ENCODE peak calls at places on chromosomes 13 and 19, in nine cellular contexts. I is thoracic aorta; R is adrenal gland; L is neuronal stem cell; S is colonic mucosa; T is mesendoderm; B is left ventricle myocardium inferior; E is CD8-positive, alpha-beta T cell; P is Peyer's patch. H is an unnamed sample.

GRCh38 chr19:46975918-46976782 is 43.5 kb upstream of the NPAS1 start:
- DNase-seq in S (peak; percentile 73), I (peak; percentile 91), T (peak; percentile 97), P (peak; percentile 66), R (peak; percentile 97), B (peak; percentile 96), E (no peak), L (peak; percentile 59), H (peak; percentile 68)

GRCh38 chr19:46502891-46503290 is 7.2 kb upstream of the PNMA8B start:
- DNase-seq in P (no peak), I (no peak), S (no peak), R (peak; percentile 60), T (no peak), E (no peak), L (no peak), B (no peak), H (no peak)

GRCh38 chr19:43078311-43078710 is 4.2 kb downstream of the PSG2 start:
- DNase-seq in S (no peak), L (no peak), B (no peak), P (no peak), I (no peak), E (no peak), R (no peak), T (no peak), H (no peak)

GRCh38 chr13:49097374-49097773 is 121.7 kb downstream of the FNDC3A start:
- DNase-seq in P (no peak), S (no peak), B (no peak), L (no peak), I (no peak), E (no peak), T (no peak), R (no peak), H (no peak)

GRCh38 chr13:114120486-114121430 is 11.7 kb downstream of the RASA3 start:
- DNase-seq in T (no peak), P (no peak), R (no peak), I (no peak), B (no peak), E (peak; percentile 10), L (no peak), S (no peak), H (no peak)

GRCh38 chr13:113621046-113621445 is 36.5 kb downstream of the TFDP1 start:
- DNase-seq in L (no peak), B (peak; percentile 1), S (no peak), E (no peak), R (no peak), P (peak; percentile 12), T (no peak), I (no peak), H (no peak)

GRCh38 chr13:94595006-94595942 is 678 bp downstream of the TGDS start:
- DNase-seq in L (peak; percentile 6), R (peak; percentile 31), E (peak; percentile 36), B (no peak), S (peak; percentile 24), T (peak; percentile 32), I (no peak), P (peak; percentile 55), H (no peak)

GRCh38 chr19:14678199-14678598 is 3.6 kb upstream of the ADGRE3 start:
- DNase-seq in I (no peak), T (no peak), B (no peak), E (no peak), P (no peak), S (no peak), L (no peak), R (no peak), H (no peak)

GRCh38 chr13:73059460-73060250 is 850 bp downstream of the KLF5 start:
- DNase-seq in T (peak; percentile 81), P (peak; percentile 70), B (peak; percentile 51), I (no peak), S (peak; percentile 45), L (peak; percentile 48), E (peak; percentile 28), R (peak; percentile 36), H (peak; percentile 90)
- H3K27me3 ChIP-seq in T (no peaks in the 10 kb centered on the region), P (no peaks in the 10 kb centered on the region), B (peaks cover 29% of the 10 kb centered on the region), I (no peaks in the 10 kb centered on the region), S (no peaks in the 10 kb centered on the region), L (peaks cover 43% of the 10 kb centered on the region), E (peaks cover 12% of the 10 kb centered on the region), R (peaks cover 10% of the 10 kb centered on the region), H (no peaks in the 10 kb centered on the region)

DNA sequence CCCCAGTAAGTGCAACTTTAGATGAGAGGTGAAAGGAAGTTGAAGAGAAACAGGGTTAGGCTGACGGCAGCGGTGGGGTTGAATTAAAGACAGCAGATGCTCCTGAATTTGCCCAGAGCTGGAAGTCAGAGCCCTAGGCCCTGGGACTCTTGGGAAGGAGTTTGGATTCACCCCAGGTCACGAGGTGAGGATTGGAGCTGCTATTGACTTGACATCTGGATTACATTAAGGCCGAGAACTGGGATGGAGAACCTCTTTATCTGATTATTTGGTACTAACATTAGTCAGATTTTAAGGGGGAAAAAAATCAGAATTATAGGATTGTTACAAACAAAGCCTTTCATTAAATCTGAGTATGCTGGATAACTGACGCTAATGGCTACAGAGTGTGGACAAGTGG is 367.2 kb downstream of the ZNF536 start:
- DNase-seq in L (no peak), R (no peak), B (no peak), E (no peak), I (no peak), S (no peak), P (no peak), T (no peak), H (no peak)
- H3K4me3 ChIP-seq in L (no peak overlapping the region), R (no peak overlapping the region), B (no peak overlapping the region), E (no peak overlapping the region), I (no peak overlapping the region), S (no peak overlapping the region), P (no peak overlapping the region), T (no peak overlapping the region), H (no peak overlapping the region)

GRCh38 chr19:17695198-17695597 is 7.0 kb upstream of the UNC13A start:
- DNase-seq in T (no peak), B (no peak), S (no peak), P (no peak), I (no peak), L (no peak), E (no peak), R (no peak), H (no peak)

GRCh38 chr19:17688853-17689595 is 870 bp upstream of the UNC13A start:
- DNase-seq in L (no peak), P (no peak), R (no peak), T (no peak), S (no peak), E (no peak), B (no peak), I (no peak), H (no peak)

GRCh38 chr19:17687857-17688784 is at the start of gene UNC13A:
- DNase-seq in L (peak; percentile 79), B (peak; percentile 40), I (no peak), P (no peak), E (peak; percentile 56), T (peak; percentile 83), S (peak; percentile 26), R (peak; percentile 57), H (peak; percentile 84)

GRCh38 chr19:17687141-17687856 is 855 bp downstream of the UNC13A start:
- DNase-seq in R (no peak), S (no peak), P (no peak), I (no peak), B (no peak), E (no peak), L (no peak), T (peak; percentile 68), H (no peak)

GRCh38 chr19:17692566-17692965 is 4.4 kb upstream of the UNC13A start:
- DNase-seq in P (no peak), I (no peak), B (no peak), T (no peak), R (no peak), S (no peak), E (no peak), L (no peak), H (no peak)
- H3K27me3 ChIP-seq in P (no peaks in the 10 kb centered on the region), I (no peaks in the 10 kb centered on the region), B (peaks cover 95% of the 10 kb centered on the region), T (no peaks in the 10 kb centered on the region), R (peaks cover 20% of the 10 kb centered on the region), S (peaks cover 13% of the 10 kb centered on the region), E (peaks cover 8% of the 10 kb centered on the region), L (peaks cover 3% of the 10 kb centered on the region), H (no peaks in the 10 kb centered on the region)

DNA sequence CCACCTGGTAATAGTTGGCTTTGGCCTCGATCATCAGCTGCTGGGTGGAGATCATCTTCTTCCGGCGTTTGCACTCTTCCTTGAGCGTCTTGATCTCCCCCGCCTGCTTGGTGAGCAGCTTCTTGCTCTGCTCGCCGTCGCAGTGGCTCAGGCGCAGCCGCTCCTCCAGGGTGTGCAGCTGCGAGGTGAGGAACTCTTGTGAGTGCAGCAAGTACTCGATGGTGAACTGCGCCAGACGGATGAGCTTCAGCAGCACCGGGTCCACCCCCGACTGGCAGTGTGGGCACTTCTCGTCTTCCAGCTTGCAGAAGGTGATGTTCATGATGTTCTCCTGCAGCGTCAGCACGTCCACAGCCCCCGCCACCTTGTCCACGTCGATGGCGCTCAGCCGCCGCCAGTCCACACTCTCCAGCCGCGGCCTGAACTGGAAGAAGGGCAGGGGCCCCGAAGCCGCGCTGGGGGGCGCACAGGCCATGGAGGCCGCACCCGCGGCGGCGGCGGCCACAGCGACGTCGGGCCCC is 3.2 kb downstream of the DZIP1 start:
- DNase-seq in B (no peak), I (no peak), T (no peak), L (no peak), S (no peak), P (no peak), E (no peak), R (no peak), H (no peak)
- H3K4me3 ChIP-seq in B (peak overlapping the region; percentile 78), I (peak overlapping the region; percentile 77), T (no peak overlapping the region), L (peak overlapping the region; percentile 49), S (peak overlapping the region; percentile 33), P (peak overlapping the region; percentile 24), E (no peak overlapping the region), R (peak overlapping the region; percentile 13), H (no peak overlapping the region)

H was measured in Caco-2.